ENCODE peak calls at places on chromosomes 1 and 21, in ten cellular contexts. One of them, this sample, is unnamed.

GRCh38 chr1:33147997-33148314 is 33.9 kb downstream of the TRIM62 start:
- DNase-seq in mesendoderm: peak; percentile 62
- DNase-seq in heart left ventricle: no peak
- DNase-seq in prostate gland: no peak
- DNase-seq in left ventricle myocardium inferior: no peak
- DNase-seq in colonic mucosa: no peak
- DNase-seq in spleen: no peak
- DNase-seq in aorta: no peak
- DNase-seq in psoas muscle: no peak
- DNase-seq in lower lobe of right lung: no peak
- DNase-seq in this sample: no peak

GRCh38 chr1:203769505-203770343 is 4.7 kb downstream of the LAX1 start:
- DNase-seq in mesendoderm: no peak
- DNase-seq in heart left ventricle: peak; percentile 64
- DNase-seq in prostate gland: peak; percentile 78
- DNase-seq in left ventricle myocardium inferior: peak; percentile 63
- DNase-seq in colonic mucosa: peak; percentile 86
- DNase-seq in spleen: no peak
- DNase-seq in aorta: peak; percentile 83
- DNase-seq in psoas muscle: peak; percentile 75
- DNase-seq in lower lobe of right lung: peak; percentile 80
- DNase-seq in this sample: peak; percentile 92

GRCh38 chr1:156813750-156814570 is 2.7 kb downstream of the SH2D2A start:
- DNase-seq in mesendoderm: peak; percentile 89
- DNase-seq in heart left ventricle: peak; percentile 54
- DNase-seq in prostate gland: peak; percentile 36
- DNase-seq in left ventricle myocardium inferior: peak; percentile 67
- DNase-seq in colonic mucosa: peak; percentile 82
- DNase-seq in spleen: peak; percentile 92
- DNase-seq in aorta: peak; percentile 82
- DNase-seq in psoas muscle: peak; percentile 66
- DNase-seq in lower lobe of right lung: peak; percentile 81
- DNase-seq in this sample: peak; percentile 68

GRCh38 chr1:241485554-241485992 is 34.0 kb downstream of the FH start:
- DNase-seq in mesendoderm: peak; percentile 57
- DNase-seq in heart left ventricle: no peak
- DNase-seq in prostate gland: no peak
- DNase-seq in left ventricle myocardium inferior: no peak
- DNase-seq in colonic mucosa: no peak
- DNase-seq in spleen: no peak
- DNase-seq in aorta: no peak
- DNase-seq in psoas muscle: no peak
- DNase-seq in lower lobe of right lung: no peak
- DNase-seq in this sample: no peak

GRCh38 chr1:8497196-8497878 is 179.4 kb downstream of the SLC45A1 start:
- DNase-seq in mesendoderm: no peak
- DNase-seq in heart left ventricle: no peak
- DNase-seq in prostate gland: no peak
- DNase-seq in left ventricle myocardium inferior: no peak
- DNase-seq in colonic mucosa: no peak
- DNase-seq in spleen: no peak
- DNase-seq in aorta: no peak
- DNase-seq in psoas muscle: no peak
- DNase-seq in lower lobe of right lung: no peak
- DNase-seq in this sample: no peak

GRCh38 chr1:204885288-204885711 is 14.6 kb downstream of the NFASC start:
- DNase-seq in mesendoderm: no peak
- DNase-seq in heart left ventricle: peak; percentile 46
- DNase-seq in prostate gland: no peak
- DNase-seq in left ventricle myocardium inferior: peak; percentile 53
- DNase-seq in colonic mucosa: peak; percentile 62
- DNase-seq in spleen: no peak
- DNase-seq in aorta: no peak
- DNase-seq in psoas muscle: no peak
- DNase-seq in lower lobe of right lung: no peak
- DNase-seq in this sample: no peak

GRCh38 chr1:93567255-93567918 is 114.2 kb downstream of the BCAR3 start:
- DNase-seq in mesendoderm: peak; percentile 67
- DNase-seq in heart left ventricle: no peak
- DNase-seq in prostate gland: no peak
- DNase-seq in left ventricle myocardium inferior: peak; percentile 24
- DNase-seq in colonic mucosa: no peak
- DNase-seq in spleen: no peak
- DNase-seq in aorta: no peak
- DNase-seq in psoas muscle: peak; percentile 53
- DNase-seq in lower lobe of right lung: no peak
- DNase-seq in this sample: peak; percentile 83

GRCh38 chr21:43311303-43311817 is 115.6 kb downstream of the SIK1 start:
- DNase-seq in mesendoderm: no peak
- DNase-seq in heart left ventricle: no peak
- DNase-seq in prostate gland: no peak
- DNase-seq in left ventricle myocardium inferior: no peak
- DNase-seq in colonic mucosa: peak; percentile 82
- DNase-seq in spleen: no peak
- DNase-seq in aorta: peak; percentile 19
- DNase-seq in psoas muscle: peak; percentile 6
- DNase-seq in lower lobe of right lung: peak; percentile 37
- DNase-seq in this sample: no peak

GRCh38 chr21:34814529-34814951 is 145.7 kb downstream of the CLIC6 start:
- DNase-seq in mesendoderm: no peak
- DNase-seq in heart left ventricle: no peak
- DNase-seq in prostate gland: no peak
- DNase-seq in left ventricle myocardium inferior: no peak
- DNase-seq in colonic mucosa: no peak
- DNase-seq in spleen: no peak
- DNase-seq in aorta: no peak
- DNase-seq in psoas muscle: no peak
- DNase-seq in lower lobe of right lung: no peak
- DNase-seq in this sample: no peak

GRCh38 chr1:93769767-93770166 is 88.1 kb upstream of the BCAR3 start:
- DNase-seq in mesendoderm: peak; percentile 50
- DNase-seq in heart left ventricle: no peak
- DNase-seq in prostate gland: no peak
- DNase-seq in left ventricle myocardium inferior: no peak
- DNase-seq in colonic mucosa: no peak
- DNase-seq in spleen: no peak
- DNase-seq in aorta: no peak
- DNase-seq in psoas muscle: no peak
- DNase-seq in lower lobe of right lung: no peak
- DNase-seq in this sample: no peak

GRCh38 chr1:89555550-89555949 is 30.9 kb downstream of the LRRC8B start:
- DNase-seq in mesendoderm: peak; percentile 17
- DNase-seq in heart left ventricle: no peak
- DNase-seq in prostate gland: no peak
- DNase-seq in left ventricle myocardium inferior: no peak
- DNase-seq in colonic mucosa: no peak
- DNase-seq in spleen: no peak
- DNase-seq in aorta: no peak
- DNase-seq in psoas muscle: no peak
- DNase-seq in lower lobe of right lung: no peak
- DNase-seq in this sample: no peak

GRCh38 chr1:89548486-89548857 is 23.8 kb downstream of the LRRC8B start:
- DNase-seq in mesendoderm: no peak
- DNase-seq in heart left ventricle: no peak
- DNase-seq in prostate gland: no peak
- DNase-seq in left ventricle myocardium inferior: no peak
- DNase-seq in colonic mucosa: no peak
- DNase-seq in spleen: no peak
- DNase-seq in aorta: no peak
- DNase-seq in psoas muscle: no peak
- DNase-seq in lower lobe of right lung: no peak
- DNase-seq in this sample: no peak

GRCh38 chr1:89550995-89551394 is 26.4 kb downstream of the LRRC8B start:
- DNase-seq in mesendoderm: peak; percentile 79
- DNase-seq in heart left ventricle: no peak
- DNase-seq in prostate gland: no peak
- DNase-seq in left ventricle myocardium inferior: no peak
- DNase-seq in colonic mucosa: no peak
- DNase-seq in spleen: no peak
- DNase-seq in aorta: no peak
- DNase-seq in psoas muscle: no peak
- DNase-seq in lower lobe of right lung: no peak
- DNase-seq in this sample: no peak

GRCh38 chr1:89553195-89553584 is 28.6 kb downstream of the LRRC8B start:
- DNase-seq in mesendoderm: no peak
- DNase-seq in heart left ventricle: no peak
- DNase-seq in prostate gland: peak; percentile 48
- DNase-seq in left ventricle myocardium inferior: no peak
- DNase-seq in colonic mucosa: no peak
- DNase-seq in spleen: no peak
- DNase-seq in aorta: no peak
- DNase-seq in psoas muscle: no peak
- DNase-seq in lower lobe of right lung: no peak
- DNase-seq in this sample: no peak

DNA sequence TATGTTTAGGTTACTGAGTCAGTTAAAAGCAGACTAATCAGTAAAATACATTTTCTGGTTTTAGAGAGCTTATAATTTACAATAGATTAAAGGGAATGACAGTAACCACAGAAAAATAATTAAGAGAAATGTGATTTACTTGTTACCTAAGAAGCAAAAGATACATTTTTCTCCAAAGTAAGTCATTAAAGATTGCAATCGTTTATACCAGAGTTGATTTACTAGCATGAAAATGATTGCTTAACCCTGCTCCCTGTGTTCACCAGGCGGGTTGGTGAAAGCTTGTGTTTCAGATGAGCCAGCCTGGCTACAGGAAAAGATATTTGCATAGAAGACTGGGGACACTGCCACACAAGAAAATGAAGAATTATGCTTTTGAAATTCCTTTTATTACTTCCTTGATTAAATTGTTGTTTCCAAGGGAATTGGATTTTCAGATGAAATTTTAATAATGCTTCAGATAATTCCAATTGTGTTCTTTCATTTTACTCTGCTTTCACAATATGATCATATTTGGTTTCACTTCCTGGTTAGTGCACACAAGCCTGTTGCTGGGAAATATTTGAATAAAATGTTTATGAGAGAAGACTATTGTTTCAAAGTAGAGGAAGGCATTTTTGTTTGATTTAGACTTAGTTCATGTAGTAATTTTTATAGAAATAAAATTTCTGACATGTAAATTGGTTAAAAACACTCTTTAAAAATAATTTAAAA is 28.0 kb downstream of the LRRC8B start:
- DNase-seq in mesendoderm: no peak
- DNase-seq in heart left ventricle: no peak
- DNase-seq in prostate gland: peak; percentile 36
- DNase-seq in left ventricle myocardium inferior: no peak
- DNase-seq in colonic mucosa: no peak
- DNase-seq in spleen: no peak
- DNase-seq in aorta: no peak
- DNase-seq in psoas muscle: no peak
- DNase-seq in lower lobe of right lung: no peak
- DNase-seq in this sample: no peak
- H3K27ac ChIP-seq in mesendoderm: no peak overlapping the region
- H3K27ac ChIP-seq in heart left ventricle: no peak overlapping the region
- H3K27ac ChIP-seq in prostate gland: peak overlapping the region; percentile 40
- H3K27ac ChIP-seq in left ventricle myocardium inferior: peak overlapping the region; percentile 45
- H3K27ac ChIP-seq in colonic mucosa: peak overlapping the region; percentile 51
- H3K27ac ChIP-seq in spleen: peak overlapping the region; percentile 6
- H3K27ac ChIP-seq in aorta: no peak overlapping the region
- H3K27ac ChIP-seq in psoas muscle: peak overlapping the region; percentile 53
- H3K27ac ChIP-seq in lower lobe of right lung: peak overlapping the region; percentile 70
- H3K27ac ChIP-seq in this sample: peak overlapping the region; percentile 38

DNA sequence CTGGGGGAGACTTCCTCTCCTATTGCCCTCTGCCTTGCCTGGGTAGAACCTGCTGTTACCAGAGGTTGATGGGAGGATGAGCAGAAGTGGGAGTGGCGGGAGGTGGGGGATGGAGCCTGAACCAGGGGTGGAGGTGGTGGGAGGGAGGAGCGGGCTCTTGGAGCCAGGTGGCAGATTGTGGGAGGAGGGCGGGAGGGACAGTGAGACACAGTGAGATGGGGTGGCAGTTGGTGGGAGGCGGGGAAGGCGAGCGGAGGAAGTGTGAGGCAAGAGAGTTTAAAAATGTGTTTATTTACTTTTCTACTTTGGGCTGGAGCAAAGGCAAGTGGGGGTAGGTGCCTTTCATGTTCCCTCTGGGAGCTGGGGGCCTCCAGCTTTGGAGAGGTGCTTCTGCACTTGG is 87.2 kb downstream of the KCNJ6 start:
- DNase-seq in mesendoderm: no peak
- DNase-seq in heart left ventricle: no peak
- DNase-seq in prostate gland: no peak
- DNase-seq in left ventricle myocardium inferior: no peak
- DNase-seq in colonic mucosa: peak; percentile 44
- DNase-seq in spleen: no peak
- DNase-seq in aorta: no peak
- DNase-seq in psoas muscle: no peak
- DNase-seq in lower lobe of right lung: no peak
- DNase-seq in this sample: no peak
- H3K4me1 ChIP-seq in mesendoderm: no peaks in the 10 kb centered on the region
- H3K4me1 ChIP-seq in heart left ventricle: no peaks in the 10 kb centered on the region
- H3K4me1 ChIP-seq in prostate gland: no peaks in the 10 kb centered on the region
- H3K4me1 ChIP-seq in left ventricle myocardium inferior: no peaks in the 10 kb centered on the region
- H3K4me1 ChIP-seq in colonic mucosa: peaks cover 3% of the 10 kb centered on the region
- H3K4me1 ChIP-seq in spleen: no peaks in the 10 kb centered on the region
- H3K4me1 ChIP-seq in aorta: no peaks in the 10 kb centered on the region
- H3K4me1 ChIP-seq in psoas muscle: no peaks in the 10 kb centered on the region
- H3K4me1 ChIP-seq in lower lobe of right lung: no peaks in the 10 kb centered on the region
- H3K4me1 ChIP-seq in this sample: no peaks in the 10 kb centered on the region

GRCh38 chr1:115217150-115218033 is 120.7 kb downstream of the NGF start:
- DNase-seq in mesendoderm: peak; percentile 40
- DNase-seq in heart left ventricle: no peak
- DNase-seq in prostate gland: no peak
- DNase-seq in left ventricle myocardium inferior: peak; percentile 42
- DNase-seq in colonic mucosa: no peak
- DNase-seq in spleen: no peak
- DNase-seq in aorta: no peak
- DNase-seq in psoas muscle: no peak
- DNase-seq in lower lobe of right lung: no peak
- DNase-seq in this sample: peak; percentile 78
- H3K27ac ChIP-seq in mesendoderm: no peak overlapping the region
- H3K27ac ChIP-seq in heart left ventricle: peak overlapping the region; percentile 47
- H3K27ac ChIP-seq in prostate gland: no peak overlapping the region
- H3K27ac ChIP-seq in left ventricle myocardium inferior: peak overlapping the region; percentile 82
- H3K27ac ChIP-seq in colonic mucosa: no peak overlapping the region
- H3K27ac ChIP-seq in spleen: no peak overlapping the region
- H3K27ac ChIP-seq in aorta: no peak overlapping the region
- H3K27ac ChIP-seq in psoas muscle: no peak overlapping the region
- H3K27ac ChIP-seq in lower lobe of right lung: no peak overlapping the region
- H3K27ac ChIP-seq in this sample: peak overlapping the region; percentile 62

DNA sequence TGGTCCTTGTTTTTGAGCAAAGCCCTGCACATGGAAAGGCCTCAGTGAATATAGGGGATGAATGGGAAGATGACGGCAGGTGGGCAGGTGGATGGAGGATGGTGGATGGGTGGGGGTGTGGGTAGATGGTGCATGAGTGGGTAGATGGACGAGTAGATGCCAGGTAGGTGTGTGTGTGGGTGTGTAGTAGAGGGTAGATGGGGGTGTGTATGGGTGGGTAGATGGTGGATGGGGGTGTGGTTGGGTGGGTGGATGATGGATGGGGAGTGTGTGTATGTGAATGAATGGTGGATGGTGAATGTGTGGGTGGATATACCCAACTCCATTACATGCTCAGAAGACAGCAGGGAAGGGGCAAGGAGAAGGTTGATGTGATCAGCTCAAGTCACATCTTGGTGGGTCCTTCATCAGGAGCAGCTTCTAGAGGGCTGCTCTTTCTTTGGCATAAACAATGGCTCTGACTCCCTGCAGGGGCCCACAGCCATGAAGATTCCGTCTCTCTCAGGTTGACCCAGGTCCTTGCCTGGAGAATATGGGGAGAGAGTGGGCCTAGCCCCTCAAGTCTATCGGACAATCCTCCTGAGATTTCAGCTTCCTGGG is 34.2 kb downstream of the GRHL3 start:
- DNase-seq in mesendoderm: no peak
- DNase-seq in heart left ventricle: no peak
- DNase-seq in prostate gland: no peak
- DNase-seq in left ventricle myocardium inferior: no peak
- DNase-seq in colonic mucosa: no peak
- DNase-seq in spleen: no peak
- DNase-seq in aorta: no peak
- DNase-seq in psoas muscle: no peak
- DNase-seq in lower lobe of right lung: no peak
- DNase-seq in this sample: no peak
- H3K4me1 ChIP-seq in mesendoderm: no peaks in the 10 kb centered on the region
- H3K4me1 ChIP-seq in heart left ventricle: no peaks in the 10 kb centered on the region
- H3K4me1 ChIP-seq in prostate gland: no peaks in the 10 kb centered on the region
- H3K4me1 ChIP-seq in left ventricle myocardium inferior: no peaks in the 10 kb centered on the region
- H3K4me1 ChIP-seq in colonic mucosa: no peaks in the 10 kb centered on the region
- H3K4me1 ChIP-seq in spleen: peaks cover 10% of the 10 kb centered on the region
- H3K4me1 ChIP-seq in aorta: no peaks in the 10 kb centered on the region
- H3K4me1 ChIP-seq in psoas muscle: no peaks in the 10 kb centered on the region
- H3K4me1 ChIP-seq in lower lobe of right lung: no peaks in the 10 kb centered on the region
- H3K4me1 ChIP-seq in this sample: peaks cover 10% of the 10 kb centered on the region

This sample was measured in right atrium auricular region.